ENCODE peak calls at places on chromosomes 3 and 15, in four cellular contexts. One of them, this sample, is unnamed.

GRCh38 chr3:152524198-152525140 is 255.7 kb downstream of the MBNL1 start:
- DNase-seq in NCI-H1417: peak
- DNase-seq in T follicular helper cell: peak
- DNase-seq in T-cell: peak
- DNase-seq in this sample: no peak

GRCh38 chr3:42194943-42195510 is 71.0 kb downstream of the CCK start:
- DNase-seq in NCI-H1417: no peak
- DNase-seq in T follicular helper cell: no peak
- DNase-seq in T-cell: no peak
- DNase-seq in this sample: no peak

GRCh38 chr3:43707998-43708397 is 17.3 kb downstream of the ABHD5 start:
- DNase-seq in NCI-H1417: no peak
- DNase-seq in T follicular helper cell: no peak
- DNase-seq in T-cell: no peak
- DNase-seq in this sample: no peak

GRCh38 chr3:32413845-32414526 is 22.3 kb downstream of the CMTM7 start:
- DNase-seq in NCI-H1417: no peak
- DNase-seq in T follicular helper cell: no peak
- DNase-seq in T-cell: no peak
- DNase-seq in this sample: no peak

GRCh38 chr3:157127268-157127667 is 32.7 kb downstream of the CCNL1 start:
- DNase-seq in NCI-H1417: no peak
- DNase-seq in T follicular helper cell: no peak
- DNase-seq in T-cell: no peak
- DNase-seq in this sample: no peak

GRCh38 chr3:123489400-123490004 is 40.6 kb upstream of the ADCY5 start:
- DNase-seq in NCI-H1417: peak
- DNase-seq in T follicular helper cell: peak
- DNase-seq in T-cell: peak
- DNase-seq in this sample: no peak

GRCh38 chr15:74793135-74794028 is 11.5 kb downstream of the CSK start:
- DNase-seq in NCI-H1417: no peak
- DNase-seq in T follicular helper cell: peak
- DNase-seq in T-cell: peak
- DNase-seq in this sample: peak

GRCh38 chr3:9749333-9749662 is 454 bp upstream of the OGG1 start:
- DNase-seq in NCI-H1417: no peak
- DNase-seq in T follicular helper cell: no peak
- DNase-seq in T-cell: no peak
- DNase-seq in this sample: no peak

GRCh38 chr15:80565988-80566387 is 129.1 kb upstream of the ABHD17C start:
- DNase-seq in NCI-H1417: no peak
- DNase-seq in T follicular helper cell: no peak
- DNase-seq in T-cell: no peak
- DNase-seq in this sample: no peak

GRCh38 chr3:161035711-161036110 is 69.4 kb downstream of the B3GALNT1 start:
- DNase-seq in NCI-H1417: no peak
- DNase-seq in T follicular helper cell: no peak
- DNase-seq in T-cell: no peak
- DNase-seq in this sample: no peak

GRCh38 chr15:40461958-40462357 is 8.8 kb upstream of the CHST14 start:
- DNase-seq in NCI-H1417: no peak
- DNase-seq in T follicular helper cell: no peak
- DNase-seq in T-cell: no peak
- DNase-seq in this sample: no peak

GRCh38 chr15:56815247-56815646 is 81.9 kb upstream of the ZNF280D start:
- DNase-seq in NCI-H1417: no peak
- DNase-seq in T follicular helper cell: no peak
- DNase-seq in T-cell: no peak
- DNase-seq in this sample: no peak

GRCh38 chr15:50840520-50840919 is 68.0 kb upstream of the AP4E1 start:
- DNase-seq in NCI-H1417: no peak
- DNase-seq in T follicular helper cell: no peak
- DNase-seq in T-cell: no peak
- DNase-seq in this sample: no peak

GRCh38 chr3:177613901-177614300 is 416.6 kb upstream of the TBL1XR1 start:
- DNase-seq in NCI-H1417: no peak
- DNase-seq in T follicular helper cell: no peak
- DNase-seq in T-cell: no peak
- DNase-seq in this sample: no peak

GRCh38 chr3:123071581-123071980 is 4.8 kb downstream of the PDIA5 start:
- DNase-seq in NCI-H1417: no peak
- DNase-seq in T follicular helper cell: no peak
- DNase-seq in T-cell: no peak
- DNase-seq in this sample: no peak

GRCh38 chr3:142276780-142277179 is 51.4 kb upstream of the GK5 start:
- DNase-seq in NCI-H1417: no peak
- DNase-seq in T follicular helper cell: no peak
- DNase-seq in T-cell: no peak
- DNase-seq in this sample: no peak

GRCh38 chr15:32718822-32719716 is 1.3 kb downstream of the GREM1 start:
- DNase-seq in NCI-H1417: peak
- DNase-seq in T follicular helper cell: no peak
- DNase-seq in T-cell: no peak
- DNase-seq in this sample: no peak

GRCh38 chr3:186381424-186382216 is 19.6 kb upstream of the DGKG start:
- DNase-seq in NCI-H1417: peak
- DNase-seq in T follicular helper cell: no peak
- DNase-seq in T-cell: no peak
- DNase-seq in this sample: no peak

GRCh38 chr15:35443376-35443775 is 102.6 kb downstream of the DPH6 start:
- DNase-seq in NCI-H1417: no peak
- DNase-seq in T follicular helper cell: no peak
- DNase-seq in T-cell: no peak
- DNase-seq in this sample: no peak

GRCh38 chr3:108178676-108179075 is 43.5 kb downstream of the IFT57 start:
- DNase-seq in NCI-H1417: peak
- DNase-seq in T follicular helper cell: no peak
- DNase-seq in T-cell: no peak
- DNase-seq in this sample: no peak

GRCh38 chr3:184774996-184775715 is 36.8 kb upstream of the VPS8 start:
- DNase-seq in NCI-H1417: no peak
- DNase-seq in T follicular helper cell: no peak
- DNase-seq in T-cell: no peak
- DNase-seq in this sample: no peak

GRCh38 chr15:27956285-27956684 is 142.8 kb downstream of the OCA2 start:
- DNase-seq in NCI-H1417: no peak
- DNase-seq in T follicular helper cell: no peak
- DNase-seq in T-cell: no peak
- DNase-seq in this sample: no peak

GRCh38 chr15:57752426-57752825 is 45.9 kb downstream of the POLR2M start:
- DNase-seq in NCI-H1417: no peak
- DNase-seq in T follicular helper cell: no peak
- DNase-seq in T-cell: no peak
- DNase-seq in this sample: no peak